ENCODE peak calls at places on chromosome 1, in nine cellular contexts. D is thyroid gland, I is HepG2, Z is stomach, N is AG04449, G is MCF 10A, F is dorsolateral prefrontal cortex, Q is fibroblast of pulmonary artery, T is heart left ventricle. L is an unnamed sample.

GRCh38 chr1:68294354-68295066 is 62.2 kb upstream of the WLS start:
- DNase-seq in Z (no peak), Q (no peak), I (no peak), D (no peak), G (no peak), F (no peak), N (no peak), T (no peak), L (no peak)

GRCh38 chr1:185044387-185044786 is 971 bp upstream of the RNF2 start:
- DNase-seq in I (no peak), N (no peak), F (no peak), T (no peak), Q (no peak), Z (no peak), D (no peak), G (no peak), L (no peak)

GRCh38 chr1:161021168-161021958 is 411 bp upstream of the F11R start:
- DNase-seq in Z (peak; percentile 98), N (no peak), Q (peak; percentile 63), D (peak; percentile 99), I (peak; percentile 88), T (peak; percentile 84), F (peak; percentile 68), G (peak; percentile 99), L (peak; percentile 99)

GRCh38 chr1:15947382-15948090 is 28.4 kb downstream of the ZBTB17 start:
- DNase-seq in I (no peak), Q (no peak), Z (no peak), T (no peak), G (no peak), N (no peak), D (no peak), F (no peak), L (no peak)

GRCh38 chr1:167627865-167628641 is 2.0 kb upstream of the RCSD1 start:
- DNase-seq in D (no peak), N (no peak), I (peak; percentile 48), T (peak; percentile 63), Q (no peak), F (no peak), Z (peak; percentile 60), G (no peak), L (peak; percentile 57)

GRCh38 chr1:69246109-69246508 is 321.6 kb upstream of the LRRC7 start:
- DNase-seq in I (no peak), T (no peak), F (no peak), Z (no peak), N (no peak), G (no peak), D (no peak), Q (no peak), L (no peak)

GRCh38 chr1:63276625-63277024 is 45.7 kb upstream of the FOXD3 start:
- DNase-seq in N (no peak), G (no peak), Z (no peak), T (no peak), F (no peak), D (no peak), I (no peak), Q (no peak), L (no peak)

GRCh38 chr1:113784104-113784779 is 25.0 kb upstream of the PHTF1 start:
- DNase-seq in N (no peak), Q (no peak), F (no peak), D (no peak), Z (no peak), I (no peak), G (peak; percentile 22), T (no peak), L (peak; percentile 79)

GRCh38 chr1:159786966-159787365 is 6.2 kb downstream of the DUSP23 start:
- DNase-seq in N (peak; percentile 12), I (no peak), Z (no peak), F (no peak), T (no peak), D (no peak), Q (peak; percentile 37), G (peak; percentile 27), L (no peak)

GRCh38 chr1:91798241-91798648 is 87.7 kb downstream of the TGFBR3 start:
- DNase-seq in F (no peak), D (no peak), I (no peak), G (no peak), T (no peak), N (no peak), Q (peak; percentile 83), Z (no peak), L (no peak)

GRCh38 chr1:59359325-59359724 is 62.4 kb downstream of the FGGY start:
- DNase-seq in N (no peak), D (no peak), Z (no peak), G (no peak), I (peak; percentile 70), Q (no peak), T (no peak), F (no peak), L (no peak)

GRCh38 chr1:213772711-213773110 is 215.1 kb upstream of the PROX1 start:
- DNase-seq in Q (no peak), T (no peak), D (no peak), Z (no peak), I (no peak), G (no peak), F (no peak), N (no peak), L (no peak)

GRCh38 chr1:215900684-215901083 is 333.6 kb downstream of the KCTD3 start:
- DNase-seq in G (no peak), D (no peak), Z (no peak), T (no peak), I (no peak), F (no peak), Q (no peak), N (no peak), L (no peak)

GRCh38 chr1:15714438-15715136 is 21.5 kb upstream of the SLC25A34 start:
- DNase-seq in Q (peak; percentile 71), T (no peak), Z (no peak), G (no peak), F (peak; percentile 64), N (no peak), D (peak; percentile 44), I (no peak), L (no peak)

GRCh38 chr1:2258996-2259395 is 30.9 kb downstream of the SKI start:
- DNase-seq in Z (no peak), T (peak; percentile 40), N (no peak), G (no peak), F (no peak), D (no peak), I (no peak), Q (no peak), L (no peak)

GRCh38 chr1:89763649-89763986 is 57.2 kb upstream of the LRRC8D start:
- DNase-seq in N (no peak), Z (no peak), I (no peak), G (no peak), F (no peak), Q (no peak), T (no peak), D (no peak), L (no peak)

GRCh38 chr1:94920061-94920460 is 6.8 kb downstream of the CNN3 start:
- DNase-seq in Z (no peak), F (no peak), G (no peak), N (no peak), Q (no peak), D (no peak), T (no peak), I (peak; percentile 18), L (no peak)

GRCh38 chr1:223759273-223759672 is 46.9 kb downstream of the CAPN2 start:
- DNase-seq in N (no peak), T (no peak), G (no peak), D (no peak), F (no peak), Q (no peak), I (no peak), Z (no peak), L (no peak)
- TF ChIP-seq CTCF in N (no peak), T (no peak), G (no peak), D (no peak), F (no peak), Q (no peak), I (peak; percentile 34), Z (no peak), L (no peak)

GRCh38 chr1:229024528-229025119 is 246.3 kb upstream of the RAB4A start:
- DNase-seq in Q (peak; percentile 85), G (peak; percentile 98), D (peak; percentile 21), Z (peak; percentile 56), N (peak; percentile 28), F (no peak), T (no peak), I (peak; percentile 59), L (no peak)
- TF ChIP-seq CTCF in Q (peak; percentile 4), G (no peak), D (no peak), Z (no peak), N (no peak), F (no peak), T (no peak), I (no peak), L (no peak)

DNA sequence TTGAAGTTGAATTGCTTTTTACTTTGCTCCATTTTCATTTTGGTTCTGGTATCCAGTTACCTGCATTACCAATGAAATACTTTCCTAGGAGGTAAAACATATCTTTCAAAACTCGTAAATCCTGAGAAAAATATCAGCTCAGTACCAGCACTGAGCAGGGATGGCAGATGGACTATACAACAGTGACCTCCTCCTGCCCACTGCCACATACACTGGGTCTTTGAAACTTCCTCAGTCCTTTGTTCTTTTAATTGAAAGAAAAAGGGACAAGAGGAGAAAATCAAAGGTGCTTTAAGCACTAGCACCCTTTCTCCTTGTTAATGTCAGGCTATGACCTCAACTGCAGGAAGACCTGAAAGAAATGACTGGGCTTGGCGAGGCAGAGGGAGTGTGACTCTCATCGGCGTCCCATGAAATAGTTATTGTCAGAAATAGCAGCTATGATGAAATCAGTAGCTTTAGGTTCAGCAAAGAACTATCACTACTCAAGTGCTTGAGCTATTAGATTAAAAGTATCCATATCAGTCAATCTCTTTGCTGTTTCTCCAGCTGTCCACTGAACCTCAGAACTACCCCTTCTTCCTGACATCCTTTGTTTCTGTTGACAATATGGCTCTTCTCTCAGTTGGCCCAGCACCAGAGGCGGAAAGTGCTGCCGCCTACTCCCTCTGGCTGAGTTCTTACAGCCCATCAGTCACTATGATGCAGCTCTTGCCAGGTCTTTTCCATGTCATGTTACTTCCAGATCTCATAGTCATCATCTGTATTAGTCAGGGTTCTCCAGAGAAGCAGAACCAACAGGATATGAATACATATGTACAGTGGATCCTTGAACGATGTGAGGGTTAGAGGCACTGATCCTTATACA is 207.0 kb upstream of the MAP1LC3C start:
- DNase-seq in F (peak; percentile 55), I (no peak), D (no peak), T (no peak), Z (no peak), G (peak; percentile 88), Q (peak; percentile 0), N (no peak), L (no peak)
- TF ChIP-seq CTCF in F (no peak), I (no peak), D (no peak), T (no peak), Z (no peak), G (no peak), Q (no peak), N (no peak), L (no peak)

DNA sequence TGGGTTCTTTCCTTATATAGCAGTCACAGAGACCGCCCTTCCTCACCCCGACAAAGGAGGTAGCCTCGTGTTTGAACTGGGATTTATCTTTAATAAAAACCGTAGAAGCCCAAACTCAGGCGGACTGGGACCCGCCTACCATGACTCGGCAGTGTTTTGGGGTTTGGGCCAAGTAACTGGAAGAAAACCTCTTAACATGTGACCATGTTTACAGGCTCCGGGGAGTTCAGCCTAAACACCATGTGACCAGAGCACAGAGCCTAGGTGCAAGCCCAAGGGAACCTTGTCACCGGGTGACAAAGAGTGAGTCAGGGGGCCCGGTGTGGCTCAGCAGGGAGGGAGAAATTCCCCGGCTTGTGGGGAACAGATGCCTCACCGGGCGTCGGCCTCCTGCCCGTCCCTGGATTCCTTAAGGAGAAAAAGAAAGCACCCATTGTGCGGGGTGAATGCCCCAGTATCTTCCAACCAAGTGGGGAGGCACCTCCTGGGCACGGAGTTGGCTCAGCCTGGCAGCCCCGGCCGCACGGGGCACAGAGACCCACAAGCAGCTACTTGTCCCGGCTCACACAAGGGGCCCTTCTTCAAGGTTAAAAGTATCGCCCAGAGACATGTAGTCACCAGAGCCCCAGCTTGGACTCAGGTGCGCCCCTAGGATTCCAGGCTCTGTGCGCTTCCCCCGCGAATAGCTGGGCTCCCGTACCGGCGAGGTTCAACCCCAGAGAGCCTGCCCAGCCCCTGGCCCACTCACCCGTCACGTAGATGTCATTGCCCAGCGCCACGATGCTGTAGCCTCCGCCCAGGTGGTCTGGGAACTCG is 1.4 kb downstream of the KLHL21 start:
- DNase-seq in G (peak; percentile 97), I (peak; percentile 89), F (peak; percentile 69), Q (peak; percentile 94), T (peak; percentile 76), D (peak; percentile 80), Z (peak; percentile 83), N (peak; percentile 58), L (peak; percentile 90)
- TF ChIP-seq CTCF in G (no peak), I (no peak), F (no peak), Q (no peak), T (peak; percentile 3), D (no peak), Z (no peak), N (no peak), L (no peak)